ENCODE peak calls at places on chromosome 1, in four cellular contexts. O is K562, H is HL-60, A is GM12878. R is an unnamed sample.
A peak's percentile ranks its signal among the peaks of the same experiment; 100 is the strongest.

GRCh38 chr1:42684139-42684538 is 1.9 kb downstream of the YBX1 start:
- DNase-seq in O (peak; percentile 53), H (peak; percentile 48), A (no peak), R (no peak)

GRCh38 chr1:204130989-204131892 is 20.6 kb downstream of the ETNK2 start:
- DNase-seq in O (peak; percentile 16), H (no peak), A (no peak), R (no peak)

GRCh38 chr1:196733091-196733970 is 41.3 kb upstream of the CFHR3 start:
- DNase-seq in O (no peak), H (no peak), A (no peak), R (no peak)

GRCh38 chr1:45411510-45411899 is 71.3 kb upstream of the MUTYH start:
- DNase-seq in O (peak; percentile 31), H (no peak), A (no peak), R (no peak)

GRCh38 chr1:31135973-31136600 is 70.6 kb upstream of the PUM1 start:
- DNase-seq in O (no peak), H (no peak), A (no peak), R (no peak)

GRCh38 chr1:199851453-199851852 is 176.1 kb upstream of the NR5A2 start:
- DNase-seq in O (no peak), H (no peak), A (no peak), R (no peak)

GRCh38 chr1:240424740-240425464 is 187.1 kb downstream of the GREM2 start:
- DNase-seq in O (no peak), H (no peak), A (no peak), R (no peak)

GRCh38 chr1:74010206-74010605 is 187.8 kb downstream of the LRRIQ3 start:
- DNase-seq in O (no peak), H (peak; percentile 9), A (no peak), R (no peak)

GRCh38 chr1:240492832-240493440 is 119.0 kb downstream of the GREM2 start:
- DNase-seq in O (peak; percentile 51), H (no peak), A (no peak), R (no peak)

GRCh38 chr1:7784492-7785071 is 491 bp downstream of the PER3 start:
- DNase-seq in O (no peak), H (no peak), A (no peak), R (no peak)

GRCh38 chr1:57422271-57423134 is 1.4 kb downstream of the DAB1 start:
- DNase-seq in O (no peak), H (no peak), A (no peak), R (no peak)

DNA sequence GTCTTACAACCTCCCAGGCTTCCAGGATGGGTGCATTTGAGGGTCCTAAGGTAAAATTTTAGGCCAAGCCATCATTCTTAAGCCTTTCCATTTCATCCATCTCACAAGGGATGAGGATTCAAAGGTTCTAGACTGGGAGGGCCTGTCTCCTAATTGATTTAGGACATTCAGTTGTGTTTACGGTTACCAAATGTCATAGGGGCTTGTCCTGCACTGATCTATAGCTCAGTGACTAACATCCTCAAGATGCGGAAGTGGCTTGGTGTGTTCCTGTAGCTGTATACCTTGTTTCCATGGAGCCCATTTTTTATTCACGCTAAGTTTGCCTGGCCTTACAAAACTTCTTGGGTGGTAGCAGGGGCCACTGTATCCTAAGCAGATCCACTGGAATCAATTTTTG is 52.8 kb downstream of the DUSP10 start:
- DNase-seq in O (no peak), H (no peak), A (no peak), R (no peak)
- TF ChIP-seq SPI1 in O (peak; percentile 37), H (no peak), A (no peak), R (no peak)

GRCh38 chr1:115452600-115453329 is 114.7 kb upstream of the NGF start:
- DNase-seq in O (no peak), H (no peak), A (no peak), R (no peak)
- TF ChIP-seq SPI1 in O (no peak), H (no peak), A (no peak), R (no peak)

GRCh38 chr1:178055093-178055492 is 38.8 kb upstream of the RASAL2 start:
- DNase-seq in O (peak; percentile 10), H (peak; percentile 70), A (no peak), R (no peak)

GRCh38 chr1:178050084-178050483 is 43.8 kb upstream of the RASAL2 start:
- DNase-seq in O (no peak), H (no peak), A (no peak), R (no peak)

GRCh38 chr1:178051071-178051470 is 42.8 kb upstream of the RASAL2 start:
- DNase-seq in O (no peak), H (no peak), A (no peak), R (no peak)

GRCh38 chr1:178055779-178056471 is 38.0 kb upstream of the RASAL2 start:
- DNase-seq in O (peak; percentile 3), H (peak; percentile 77), A (peak; percentile 32), R (peak; percentile 45)

GRCh38 chr1:178052650-178053461 is 41.0 kb upstream of the RASAL2 start:
- DNase-seq in O (no peak), H (no peak), A (no peak), R (no peak)
- TF ChIP-seq SPI1 in O (no peak), H (no peak), A (no peak), R (no peak)

GRCh38 chr1:234647758-234648157 is 37.8 kb upstream of the IRF2BP2 start:
- DNase-seq in O (no peak), H (no peak), A (no peak), R (no peak)
- TF ChIP-seq SPI1 in O (no peak), H (no peak), A (no peak), R (no peak)

DNA sequence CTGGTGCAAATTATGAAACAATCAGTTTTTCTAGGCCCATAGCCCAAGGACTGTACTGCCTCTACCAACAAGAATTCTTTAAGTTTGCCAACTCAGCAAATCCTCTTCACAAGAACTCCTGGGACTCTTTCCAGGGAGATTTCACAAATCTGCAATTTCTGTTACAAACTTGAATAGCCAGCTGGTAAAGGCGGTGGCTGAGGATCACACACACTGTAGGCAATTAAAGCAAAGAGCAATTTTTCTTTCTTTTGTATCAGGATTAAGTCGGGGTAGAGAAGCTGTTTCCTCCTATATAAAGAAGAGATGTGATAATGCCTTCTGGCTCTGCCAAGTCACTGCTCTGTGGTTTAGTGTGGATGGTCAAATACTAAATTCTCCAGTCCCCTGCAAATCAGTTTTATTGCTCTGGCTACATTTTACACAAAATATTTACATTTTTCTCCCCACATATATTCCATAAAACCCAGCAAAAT is 1.7 kb downstream of the ALDH9A1 start:
- DNase-seq in O (peak; percentile 21), H (no peak), A (no peak), R (no peak)
- TF ChIP-seq SPI1 in O (no peak), H (no peak), A (no peak), R (no peak)

GRCh38 chr1:25425098-25426085 is 4.8 kb upstream of the RHCE start:
- DNase-seq in O (no peak), H (no peak), A (no peak), R (no peak)
- TF ChIP-seq SPI1 in O (no peak), H (no peak), A (no peak), R (no peak)

GRCh38 chr1:243264718-243265117 is 8.9 kb downstream of the SDCCAG8 start:
- DNase-seq in O (peak; percentile 50), H (peak; percentile 68), A (no peak), R (no peak)
- TF ChIP-seq SPI1 in O (peak; percentile 61), H (peak; percentile 82), A (no peak), R (no peak)

GRCh38 chr1:187261637-187262036 is 432.9 kb downstream of the PLA2G4A start:
- DNase-seq in O (no peak), H (no peak), A (no peak), R (no peak)
- TF ChIP-seq SPI1 in O (no peak), H (no peak), A (no peak), R (no peak)

DNA sequence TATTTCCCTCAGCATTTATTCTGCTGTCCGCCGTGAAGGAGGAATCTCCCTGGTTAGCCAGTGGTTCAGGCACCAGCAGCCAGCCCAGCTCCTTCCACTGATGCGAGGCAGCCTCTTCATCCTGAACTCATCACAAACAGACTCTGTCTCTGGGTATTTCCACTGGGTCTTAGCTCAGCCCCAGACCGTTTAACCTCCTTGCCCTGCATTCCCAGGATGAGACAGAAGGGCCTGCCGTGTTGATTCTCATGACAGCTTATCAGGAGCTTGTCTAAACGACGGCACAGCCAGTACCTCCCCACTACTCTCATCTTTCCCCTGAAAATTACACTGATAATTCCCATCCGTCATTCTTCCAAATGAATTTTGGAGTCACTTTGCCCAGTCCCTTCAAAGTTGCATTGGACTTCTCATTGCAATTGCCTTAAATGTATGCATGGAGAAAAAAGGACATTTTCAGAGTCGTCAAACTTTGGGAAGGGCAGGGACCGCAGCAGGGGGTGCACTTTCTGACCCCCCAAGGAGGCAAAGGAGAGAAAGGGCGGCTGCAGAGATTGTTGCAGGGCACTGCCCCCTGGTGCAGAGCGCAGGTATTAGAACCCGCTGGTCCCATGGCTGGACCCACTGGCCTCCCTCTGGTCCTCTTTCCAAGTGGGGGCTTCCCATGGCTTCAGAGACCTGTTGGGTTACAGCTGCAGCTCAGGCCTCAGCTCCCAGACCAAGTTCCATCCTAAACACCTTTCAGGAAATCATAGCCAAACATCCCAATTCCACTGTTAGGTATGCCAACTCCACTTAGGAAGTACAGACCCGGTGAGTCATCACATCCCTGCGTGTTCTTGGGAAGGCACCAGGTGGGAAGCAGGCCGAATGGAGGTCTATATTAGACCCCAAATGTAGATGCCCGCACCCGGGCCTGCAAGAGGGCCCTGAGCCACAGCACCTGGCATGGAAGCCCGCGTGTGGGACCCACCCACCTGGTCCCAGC is 3.7 kb upstream of the MEGF6 start:
- DNase-seq in O (peak; percentile 44), H (no peak), A (no peak), R (no peak)
- TF ChIP-seq SPI1 in O (no peak), H (no peak), A (no peak), R (no peak)